ENCODE peak calls at places on chromosomes 16 and 17, in seven cellular contexts. One of them, this sample, is unnamed.

GRCh38 chr17:38550661-38551060 is 55.1 kb downstream of the SRCIN1 start:
- DNase-seq in effector memory CD4-positive, alpha-beta T cell: no peak
- DNase-seq in breast epithelium: peak; percentile 74
- DNase-seq in heart left ventricle: peak; percentile 57
- DNase-seq in NT2/D1: no peak
- DNase-seq in colonic mucosa: no peak
- DNase-seq in H7: no peak
- DNase-seq in this sample: no peak

GRCh38 chr16:25403852-25404251 is 146.2 kb upstream of the ZKSCAN2 start:
- DNase-seq in heart left ventricle: no peak
- DNase-seq in effector memory CD4-positive, alpha-beta T cell: no peak
- DNase-seq in H7: no peak
- DNase-seq in breast epithelium: no peak
- DNase-seq in NT2/D1: no peak
- DNase-seq in colonic mucosa: no peak
- DNase-seq in this sample: no peak

GRCh38 chr17:17495448-17496188 is 577 bp downstream of the RASD1 start:
- DNase-seq in effector memory CD4-positive, alpha-beta T cell: peak; percentile 11
- DNase-seq in breast epithelium: no peak
- DNase-seq in NT2/D1: no peak
- DNase-seq in colonic mucosa: no peak
- DNase-seq in H7: peak; percentile 85
- DNase-seq in heart left ventricle: no peak
- DNase-seq in this sample: no peak

GRCh38 chr16:30144917-30145316 is 21.9 kb upstream of the MAPK3 start:
- DNase-seq in H7: no peak
- DNase-seq in breast epithelium: no peak
- DNase-seq in heart left ventricle: no peak
- DNase-seq in effector memory CD4-positive, alpha-beta T cell: no peak
- DNase-seq in colonic mucosa: no peak
- DNase-seq in NT2/D1: no peak
- DNase-seq in this sample: no peak

GRCh38 chr16:80526418-80527061 is 14.3 kb upstream of the DYNLRB2 start:
- DNase-seq in NT2/D1: peak; percentile 56
- DNase-seq in colonic mucosa: peak; percentile 54
- DNase-seq in heart left ventricle: peak; percentile 49
- DNase-seq in H7: peak; percentile 55
- DNase-seq in breast epithelium: no peak
- DNase-seq in effector memory CD4-positive, alpha-beta T cell: peak; percentile 9
- DNase-seq in this sample: peak; percentile 23

GRCh38 chr16:680967-681745 is 946 bp downstream of the STUB1 start:
- DNase-seq in breast epithelium: no peak
- DNase-seq in H7: peak; percentile 73
- DNase-seq in colonic mucosa: peak; percentile 70
- DNase-seq in effector memory CD4-positive, alpha-beta T cell: no peak
- DNase-seq in heart left ventricle: no peak
- DNase-seq in NT2/D1: no peak
- DNase-seq in this sample: no peak

GRCh38 chr17:40995121-40995520 is 1.2 kb upstream of the KRTAP3-3 start:
- DNase-seq in H7: no peak
- DNase-seq in breast epithelium: no peak
- DNase-seq in heart left ventricle: no peak
- DNase-seq in effector memory CD4-positive, alpha-beta T cell: no peak
- DNase-seq in NT2/D1: no peak
- DNase-seq in colonic mucosa: no peak
- DNase-seq in this sample: no peak

GRCh38 chr17:1829189-1829578 is 518 bp downstream of the SMYD4 start:
- DNase-seq in colonic mucosa: peak; percentile 63
- DNase-seq in effector memory CD4-positive, alpha-beta T cell: no peak
- DNase-seq in NT2/D1: no peak
- DNase-seq in breast epithelium: peak; percentile 23
- DNase-seq in heart left ventricle: peak; percentile 22
- DNase-seq in H7: no peak
- DNase-seq in this sample: no peak

GRCh38 chr16:67234180-67234597 is 7.3 kb downstream of the TMEM208 start:
- DNase-seq in NT2/D1: no peak
- DNase-seq in heart left ventricle: no peak
- DNase-seq in colonic mucosa: no peak
- DNase-seq in H7: no peak
- DNase-seq in effector memory CD4-positive, alpha-beta T cell: no peak
- DNase-seq in breast epithelium: no peak
- DNase-seq in this sample: no peak

GRCh38 chr17:37752482-37752881 is 7.6 kb upstream of the HNF1B start:
- DNase-seq in breast epithelium: no peak
- DNase-seq in heart left ventricle: no peak
- DNase-seq in colonic mucosa: no peak
- DNase-seq in H7: no peak
- DNase-seq in effector memory CD4-positive, alpha-beta T cell: no peak
- DNase-seq in NT2/D1: no peak
- DNase-seq in this sample: no peak

GRCh38 chr17:29240477-29240876 is 6.2 kb upstream of the CRYBA1 start:
- DNase-seq in NT2/D1: no peak
- DNase-seq in effector memory CD4-positive, alpha-beta T cell: no peak
- DNase-seq in breast epithelium: no peak
- DNase-seq in H7: no peak
- DNase-seq in heart left ventricle: no peak
- DNase-seq in colonic mucosa: no peak
- DNase-seq in this sample: no peak
- H3K27me3 ChIP-seq in NT2/D1: no peaks in the 10 kb centered on the region
- H3K27me3 ChIP-seq in effector memory CD4-positive, alpha-beta T cell: no peaks in the 10 kb centered on the region
- H3K27me3 ChIP-seq in breast epithelium: no peaks in the 10 kb centered on the region
- H3K27me3 ChIP-seq in H7: no peaks in the 10 kb centered on the region
- H3K27me3 ChIP-seq in heart left ventricle: no peaks in the 10 kb centered on the region
- H3K27me3 ChIP-seq in colonic mucosa: no peaks in the 10 kb centered on the region
- H3K27me3 ChIP-seq in this sample: no peaks in the 10 kb centered on the region

DNA sequence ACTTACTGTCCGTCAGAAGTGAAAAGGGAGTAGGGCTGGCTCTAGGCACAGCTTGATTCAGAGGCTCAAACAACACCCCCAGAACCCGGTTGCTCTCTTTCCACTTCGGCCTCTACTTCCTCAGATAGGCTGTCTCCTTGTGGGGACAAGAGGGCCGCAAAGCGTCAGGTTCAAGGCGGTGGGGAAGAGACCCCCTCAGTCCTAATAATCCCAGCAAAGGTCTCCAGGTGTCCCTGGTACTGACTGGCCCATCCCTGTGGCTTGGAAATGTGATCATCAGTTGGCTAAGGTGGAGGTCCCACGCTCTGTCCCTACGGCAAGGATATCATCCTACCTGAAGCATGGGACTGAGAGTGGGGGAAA is 26.0 kb downstream of the NGFR start:
- DNase-seq in colonic mucosa: no peak
- DNase-seq in heart left ventricle: no peak
- DNase-seq in breast epithelium: no peak
- DNase-seq in H7: no peak
- DNase-seq in NT2/D1: no peak
- DNase-seq in effector memory CD4-positive, alpha-beta T cell: no peak
- DNase-seq in this sample: no peak
- H3K27me3 ChIP-seq in colonic mucosa: no peaks in the 10 kb centered on the region
- H3K27me3 ChIP-seq in heart left ventricle: no peaks in the 10 kb centered on the region
- H3K27me3 ChIP-seq in breast epithelium: no peaks in the 10 kb centered on the region
- H3K27me3 ChIP-seq in H7: no peaks in the 10 kb centered on the region
- H3K27me3 ChIP-seq in NT2/D1: no peaks in the 10 kb centered on the region
- H3K27me3 ChIP-seq in effector memory CD4-positive, alpha-beta T cell: no peaks in the 10 kb centered on the region
- H3K27me3 ChIP-seq in this sample: no peaks in the 10 kb centered on the region

GRCh38 chr17:58321571-58322525 is 6.7 kb downstream of the TSPOAP1 start:
- DNase-seq in heart left ventricle: no peak
- DNase-seq in colonic mucosa: no peak
- DNase-seq in NT2/D1: no peak
- DNase-seq in effector memory CD4-positive, alpha-beta T cell: no peak
- DNase-seq in breast epithelium: no peak
- DNase-seq in H7: peak; percentile 26
- DNase-seq in this sample: no peak
- H3K27me3 ChIP-seq in heart left ventricle: no peaks in the 10 kb centered on the region
- H3K27me3 ChIP-seq in colonic mucosa: no peaks in the 10 kb centered on the region
- H3K27me3 ChIP-seq in NT2/D1: peaks cover 8% of the 10 kb centered on the region
- H3K27me3 ChIP-seq in effector memory CD4-positive, alpha-beta T cell: no peaks in the 10 kb centered on the region
- H3K27me3 ChIP-seq in breast epithelium: no peaks in the 10 kb centered on the region
- H3K27me3 ChIP-seq in H7: peaks cover 23% of the 10 kb centered on the region
- H3K27me3 ChIP-seq in this sample: no peaks in the 10 kb centered on the region

GRCh38 chr17:39598047-39598481 is 9.7 kb downstream of the NEUROD2 start:
- DNase-seq in H7: peak; percentile 52
- DNase-seq in effector memory CD4-positive, alpha-beta T cell: no peak
- DNase-seq in heart left ventricle: no peak
- DNase-seq in colonic mucosa: no peak
- DNase-seq in breast epithelium: no peak
- DNase-seq in NT2/D1: no peak
- DNase-seq in this sample: no peak

GRCh38 chr17:39595928-39596327 is 11.8 kb downstream of the NEUROD2 start:
- DNase-seq in breast epithelium: no peak
- DNase-seq in NT2/D1: no peak
- DNase-seq in heart left ventricle: no peak
- DNase-seq in H7: peak; percentile 67
- DNase-seq in colonic mucosa: no peak
- DNase-seq in effector memory CD4-positive, alpha-beta T cell: no peak
- DNase-seq in this sample: no peak

GRCh38 chr17:39595294-39595693 is 12.4 kb downstream of the NEUROD2 start:
- DNase-seq in NT2/D1: no peak
- DNase-seq in breast epithelium: no peak
- DNase-seq in effector memory CD4-positive, alpha-beta T cell: no peak
- DNase-seq in H7: no peak
- DNase-seq in colonic mucosa: no peak
- DNase-seq in heart left ventricle: no peak
- DNase-seq in this sample: no peak

GRCh38 chr17:39597372-39598046 is 10.2 kb downstream of the NEUROD2 start:
- DNase-seq in NT2/D1: no peak
- DNase-seq in H7: peak; percentile 61
- DNase-seq in breast epithelium: no peak
- DNase-seq in colonic mucosa: no peak
- DNase-seq in heart left ventricle: no peak
- DNase-seq in effector memory CD4-positive, alpha-beta T cell: no peak
- DNase-seq in this sample: no peak

DNA sequence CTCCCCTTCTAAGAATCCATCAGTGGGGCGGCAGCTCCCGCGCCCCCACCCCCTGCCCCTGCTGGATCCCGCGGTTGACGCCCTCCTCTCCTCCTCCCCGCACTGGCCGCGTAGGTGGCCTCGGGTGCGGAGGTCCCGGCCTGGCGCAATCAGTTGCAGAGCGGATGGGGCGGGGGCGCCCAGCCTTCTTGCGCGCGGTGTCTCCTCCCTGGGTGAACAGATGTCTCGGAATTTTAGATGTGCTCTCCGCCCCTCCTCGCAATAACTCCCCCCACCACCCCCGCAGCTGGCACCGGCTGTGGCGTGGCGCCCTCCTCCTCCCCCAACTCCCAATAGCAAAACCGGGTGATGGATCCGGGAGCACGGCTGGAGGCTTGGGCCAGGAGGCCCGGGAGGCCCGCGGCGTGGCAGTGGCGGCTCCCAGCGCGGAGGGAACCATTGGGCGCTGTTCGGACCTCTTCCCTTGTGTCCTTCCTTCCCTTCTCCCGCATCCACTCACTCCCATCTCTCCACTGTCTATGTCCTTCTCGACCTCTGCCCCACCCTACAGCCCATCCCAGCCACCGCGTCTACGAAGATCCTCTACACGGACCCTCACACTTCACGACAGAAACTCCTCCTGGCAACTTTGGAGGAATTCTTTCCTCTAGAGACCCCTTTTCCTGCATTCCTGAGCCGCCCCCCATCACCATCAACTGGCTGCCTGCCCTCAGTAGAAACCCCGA is 11.0 kb downstream of the NEUROD2 start:
- DNase-seq in effector memory CD4-positive, alpha-beta T cell: no peak
- DNase-seq in heart left ventricle: no peak
- DNase-seq in H7: peak; percentile 73
- DNase-seq in breast epithelium: no peak
- DNase-seq in NT2/D1: no peak
- DNase-seq in colonic mucosa: no peak
- DNase-seq in this sample: no peak
- H3K27me3 ChIP-seq in effector memory CD4-positive, alpha-beta T cell: peaks cover 72% of the 10 kb centered on the region
- H3K27me3 ChIP-seq in heart left ventricle: peaks cover 72% of the 10 kb centered on the region
- H3K27me3 ChIP-seq in H7: peaks cover 94% of the 10 kb centered on the region
- H3K27me3 ChIP-seq in breast epithelium: peaks cover 15% of the 10 kb centered on the region
- H3K27me3 ChIP-seq in NT2/D1: peaks cover 100% of the 10 kb centered on the region
- H3K27me3 ChIP-seq in colonic mucosa: peaks cover 64% of the 10 kb centered on the region
- H3K27me3 ChIP-seq in this sample: peaks cover 94% of the 10 kb centered on the region

GRCh38 chr17:44966348-44967025 is 1.6 kb downstream of the C1QL1 start:
- DNase-seq in H7: peak; percentile 78
- DNase-seq in colonic mucosa: no peak
- DNase-seq in breast epithelium: no peak
- DNase-seq in heart left ventricle: no peak
- DNase-seq in effector memory CD4-positive, alpha-beta T cell: no peak
- DNase-seq in NT2/D1: no peak
- DNase-seq in this sample: no peak
- H3K27me3 ChIP-seq in H7: peaks cover 55% of the 10 kb centered on the region
- H3K27me3 ChIP-seq in colonic mucosa: peaks cover 55% of the 10 kb centered on the region
- H3K27me3 ChIP-seq in breast epithelium: peaks cover 11% of the 10 kb centered on the region
- H3K27me3 ChIP-seq in heart left ventricle: peaks cover 27% of the 10 kb centered on the region
- H3K27me3 ChIP-seq in effector memory CD4-positive, alpha-beta T cell: peaks cover 41% of the 10 kb centered on the region
- H3K27me3 ChIP-seq in NT2/D1: peaks cover 56% of the 10 kb centered on the region
- H3K27me3 ChIP-seq in this sample: peaks cover 4% of the 10 kb centered on the region

GRCh38 chr17:4175921-4176802 is 33.2 kb downstream of the CYB5D2 start:
- DNase-seq in colonic mucosa: no peak
- DNase-seq in NT2/D1: no peak
- DNase-seq in effector memory CD4-positive, alpha-beta T cell: peak; percentile 21
- DNase-seq in breast epithelium: no peak
- DNase-seq in heart left ventricle: no peak
- DNase-seq in H7: no peak
- DNase-seq in this sample: no peak

GRCh38 chr17:4174556-4174955 is 31.6 kb downstream of the CYB5D2 start:
- DNase-seq in H7: no peak
- DNase-seq in colonic mucosa: no peak
- DNase-seq in NT2/D1: no peak
- DNase-seq in breast epithelium: no peak
- DNase-seq in effector memory CD4-positive, alpha-beta T cell: no peak
- DNase-seq in heart left ventricle: no peak
- DNase-seq in this sample: no peak

GRCh38 chr17:4170639-4171280 is 27.8 kb downstream of the CYB5D2 start:
- DNase-seq in breast epithelium: no peak
- DNase-seq in effector memory CD4-positive, alpha-beta T cell: no peak
- DNase-seq in H7: no peak
- DNase-seq in heart left ventricle: no peak
- DNase-seq in NT2/D1: no peak
- DNase-seq in colonic mucosa: no peak
- DNase-seq in this sample: no peak

GRCh38 chr17:4173771-4174170 is 30.8 kb downstream of the CYB5D2 start:
- DNase-seq in breast epithelium: no peak
- DNase-seq in heart left ventricle: no peak
- DNase-seq in effector memory CD4-positive, alpha-beta T cell: no peak
- DNase-seq in H7: no peak
- DNase-seq in NT2/D1: no peak
- DNase-seq in colonic mucosa: no peak
- DNase-seq in this sample: no peak

DNA sequence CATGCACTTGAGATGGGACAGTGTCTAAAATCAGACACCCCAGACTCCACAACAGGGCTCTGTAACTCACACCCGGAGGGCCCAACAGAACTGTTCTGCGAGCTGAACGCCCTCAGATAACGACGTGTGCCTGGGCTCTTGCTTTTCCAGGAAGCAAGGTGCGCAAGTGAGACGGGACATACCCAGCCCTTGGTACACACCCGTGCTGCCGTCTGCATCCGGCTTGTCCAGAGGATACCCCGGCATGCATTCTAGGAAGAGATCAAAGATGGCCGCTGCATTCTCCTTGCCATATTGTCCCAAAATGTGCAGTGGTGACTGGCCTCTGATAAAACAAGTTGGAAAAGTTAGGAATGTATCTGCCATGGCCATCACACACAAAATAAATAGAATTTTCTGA is 29.4 kb downstream of the CYB5D2 start:
- DNase-seq in colonic mucosa: no peak
- DNase-seq in H7: no peak
- DNase-seq in heart left ventricle: no peak
- DNase-seq in NT2/D1: no peak
- DNase-seq in effector memory CD4-positive, alpha-beta T cell: no peak
- DNase-seq in breast epithelium: no peak
- DNase-seq in this sample: no peak
- H3K27me3 ChIP-seq in colonic mucosa: no peaks in the 10 kb centered on the region
- H3K27me3 ChIP-seq in H7: no peaks in the 10 kb centered on the region
- H3K27me3 ChIP-seq in heart left ventricle: no peaks in the 10 kb centered on the region
- H3K27me3 ChIP-seq in NT2/D1: no peaks in the 10 kb centered on the region
- H3K27me3 ChIP-seq in effector memory CD4-positive, alpha-beta T cell: no peaks in the 10 kb centered on the region
- H3K27me3 ChIP-seq in breast epithelium: no peaks in the 10 kb centered on the region
- H3K27me3 ChIP-seq in this sample: no peaks in the 10 kb centered on the region

GRCh38 chr17:49002766-49003165 is 5.6 kb downstream of the IGF2BP1 start:
- DNase-seq in NT2/D1: no peak
- DNase-seq in colonic mucosa: no peak
- DNase-seq in heart left ventricle: no peak
- DNase-seq in effector memory CD4-positive, alpha-beta T cell: no peak
- DNase-seq in breast epithelium: no peak
- DNase-seq in H7: no peak
- DNase-seq in this sample: no peak
- H3K27me3 ChIP-seq in NT2/D1: no peaks in the 10 kb centered on the region
- H3K27me3 ChIP-seq in colonic mucosa: peaks cover 89% of the 10 kb centered on the region
- H3K27me3 ChIP-seq in heart left ventricle: peaks cover 49% of the 10 kb centered on the region
- H3K27me3 ChIP-seq in effector memory CD4-positive, alpha-beta T cell: peaks cover 78% of the 10 kb centered on the region
- H3K27me3 ChIP-seq in breast epithelium: peaks cover 6% of the 10 kb centered on the region
- H3K27me3 ChIP-seq in H7: no peaks in the 10 kb centered on the region
- H3K27me3 ChIP-seq in this sample: no peaks in the 10 kb centered on the region

This sample was measured in tibial nerve.